ENCODE peak calls at places on chromosomes 3 and 15, in ten cellular contexts. F is HL-60, R is stomach, O is transverse colon, N is GM23338, H is sigmoid colon, E is breast epithelium, A is HCT116, J is prostate gland, S is GM12891. I is an unnamed sample.

GRCh38 chr15:41279535-41280283 is 48.6 kb downstream of the CHP1 start:
- DNase-seq in O (no peak), J (no peak), S (no peak), E (no peak), H (no peak), A (no peak), N (no peak), R (no peak), F (no peak), I (no peak)

GRCh38 chr3:24185738-24186384 is 240.8 kb downstream of the NR1D2 start:
- DNase-seq in S (peak), F (no peak), O (peak), E (no peak), N (peak), J (peak), H (no peak), R (peak), A (peak), I (no peak)

GRCh38 chr3:133933097-133934024 is 37.7 kb upstream of the RAB6B start:
- DNase-seq in H (no peak), J (no peak), E (no peak), R (no peak), N (no peak), S (no peak), A (no peak), O (no peak), F (no peak), I (peak)

GRCh38 chr3:41881233-41881821 is 80.6 kb downstream of the ULK4 start:
- DNase-seq in S (no peak), E (no peak), F (no peak), H (no peak), R (no peak), O (no peak), N (peak), J (peak), A (no peak), I (no peak)

GRCh38 chr15:42544858-42545629 is 3.5 kb downstream of the LRRC57 start:
- DNase-seq in O (no peak), A (no peak), R (no peak), E (no peak), N (no peak), J (no peak), H (no peak), F (no peak), S (no peak), I (no peak)

GRCh38 chr15:59060348-59060747 is 44.6 kb upstream of the CCNB2 start:
- DNase-seq in A (no peak), J (no peak), O (no peak), F (no peak), N (no peak), H (no peak), E (no peak), S (no peak), R (no peak), I (no peak)

GRCh38 chr3:19901918-19902317 is 32.1 kb downstream of the EFHB start:
- DNase-seq in N (no peak), H (no peak), O (no peak), E (no peak), R (peak), J (peak), S (no peak), F (peak), A (no peak), I (no peak)

GRCh38 chr15:54026258-54026657 is 48.0 kb downstream of the UNC13C start:
- DNase-seq in R (no peak), H (no peak), S (no peak), N (no peak), A (no peak), J (no peak), E (no peak), F (no peak), O (no peak), I (no peak)

GRCh38 chr3:161925749-161926360 is 429.2 kb downstream of the OTOL1 start:
- DNase-seq in H (no peak), F (no peak), O (no peak), E (no peak), R (no peak), N (no peak), J (no peak), A (no peak), S (no peak), I (no peak)

GRCh38 chr15:90610220-90610619 is 80.5 kb downstream of the CRTC3 start:
- DNase-seq in A (no peak), R (no peak), S (no peak), E (no peak), N (no peak), H (no peak), F (no peak), J (no peak), O (no peak), I (no peak)

GRCh38 chr3:176513604-176514003 is 683.7 kb downstream of the TBL1XR1 start:
- DNase-seq in O (no peak), F (no peak), A (no peak), N (peak), S (no peak), J (no peak), R (no peak), H (no peak), E (no peak), I (no peak)

GRCh38 chr15:93719941-93720351 is 511.4 kb upstream of the MCTP2 start:
- DNase-seq in E (no peak), N (no peak), A (no peak), H (no peak), S (no peak), J (no peak), O (no peak), R (no peak), F (no peak), I (no peak)

GRCh38 chr3:54792584-54792983 is 135.3 kb downstream of the LRTM1 start:
- DNase-seq in J (no peak), E (no peak), R (no peak), O (no peak), F (no peak), N (no peak), A (no peak), S (no peak), H (no peak), I (no peak)

GRCh38 chr3:89571707-89572106 is 464.3 kb downstream of the EPHA3 start:
- DNase-seq in F (no peak), N (no peak), A (no peak), E (no peak), J (no peak), S (no peak), R (no peak), H (no peak), O (no peak), I (no peak)

GRCh38 chr3:185813691-185814215 is 11.1 kb downstream of the IGF2BP2 start:
- DNase-seq in A (no peak), S (no peak), E (no peak), N (peak), J (no peak), R (no peak), H (no peak), F (no peak), O (no peak), I (no peak)

GRCh38 chr3:30555968-30556367 is 50.4 kb upstream of the TGFBR2 start:
- DNase-seq in N (no peak), F (no peak), A (no peak), J (no peak), H (no peak), O (no peak), R (no peak), S (no peak), E (no peak), I (no peak)

GRCh38 chr15:55334997-55335396 is 16.0 kb downstream of the PIGB start:
- DNase-seq in R (no peak), S (no peak), J (no peak), O (no peak), N (no peak), A (no peak), H (no peak), E (no peak), F (no peak), I (no peak)

GRCh38 chr3:156781310-156782230 is 44.6 kb upstream of the LEKR1 start:
- DNase-seq in A (no peak), H (no peak), F (no peak), E (no peak), J (no peak), N (no peak), O (no peak), R (peak), S (no peak), I (no peak)

GRCh38 chr15:96992817-96993216 is 662.3 kb downstream of the NR2F2 start:
- DNase-seq in O (no peak), H (no peak), E (no peak), R (no peak), J (no peak), S (no peak), F (no peak), A (no peak), N (no peak), I (no peak)
- TF ChIP-seq POLR2AphosphoS5 in O (no peak), H (no peak), E (no peak), R (no peak), J (no peak), S (no peak), F (no peak), A (no peak), N (no peak), I (no peak)

GRCh38 chr3:12831582-12831866 is 9.8 kb downstream of the RPL32 start:
- DNase-seq in E (no peak), O (no peak), A (no peak), J (no peak), F (no peak), H (no peak), R (no peak), S (no peak), N (no peak), I (no peak)

GRCh38 chr3:12829886-12830784 is 11.2 kb downstream of the RPL32 start:
- DNase-seq in E (no peak), R (no peak), O (no peak), H (no peak), J (no peak), A (no peak), F (no peak), S (no peak), N (peak), I (no peak)

GRCh38 chr3:12830785-12831581 is 10.4 kb downstream of the RPL32 start:
- DNase-seq in O (no peak), A (no peak), J (no peak), N (no peak), E (no peak), R (no peak), F (no peak), S (no peak), H (no peak), I (no peak)

GRCh38 chr3:12833226-12834161 is 7.9 kb downstream of the RPL32 start:
- DNase-seq in A (no peak), S (no peak), J (no peak), H (no peak), N (peak), R (no peak), O (no peak), F (no peak), E (no peak), I (no peak)

DNA sequence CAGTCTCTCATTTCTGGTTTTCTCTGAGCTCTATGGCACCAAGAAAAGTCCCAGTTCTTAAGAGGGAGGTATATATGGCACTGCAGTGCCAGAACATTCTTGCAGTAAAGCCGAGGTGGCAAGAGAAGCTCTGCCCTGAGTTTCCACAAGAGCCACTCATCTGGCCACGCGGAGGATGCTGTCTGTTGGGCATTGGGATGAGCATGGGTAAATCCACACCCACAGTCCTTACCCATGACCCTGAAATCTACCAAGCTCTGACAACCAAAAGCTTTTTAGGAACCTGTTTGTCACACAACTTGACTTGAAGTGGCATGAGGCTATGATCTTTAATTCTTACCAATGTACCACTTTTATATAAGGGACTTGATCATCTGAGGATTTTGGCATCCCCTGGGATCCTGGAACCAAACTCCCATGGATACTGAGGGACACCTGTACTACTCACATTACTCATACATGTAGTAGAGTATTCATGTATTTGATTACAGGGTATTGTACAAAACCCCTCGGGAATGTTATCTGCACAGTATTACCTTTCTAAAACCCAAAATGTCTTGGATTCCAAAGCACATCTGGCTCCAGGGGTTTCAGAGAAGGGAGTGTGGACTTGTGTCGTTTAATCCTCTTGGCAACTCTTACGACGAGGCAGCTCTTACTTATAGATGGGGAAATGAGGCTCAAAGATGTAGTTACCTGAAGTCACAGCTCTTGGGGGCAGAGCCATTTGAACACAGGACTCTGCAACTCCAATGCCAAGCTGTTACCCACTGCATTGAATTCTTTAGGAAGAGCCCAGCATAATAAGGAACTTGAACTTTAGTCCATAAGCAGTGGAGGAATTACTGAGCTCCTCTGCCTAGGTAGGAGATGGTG is 8.8 kb downstream of the RPL32 start:
- DNase-seq in R (no peak), N (no peak), F (no peak), O (no peak), J (no peak), S (no peak), E (no peak), H (no peak), A (no peak), I (no peak)
- TF ChIP-seq POLR2AphosphoS5 in R (no peak), N (no peak), F (no peak), O (no peak), J (no peak), S (peak), E (no peak), H (no peak), A (no peak), I (no peak)

GRCh38 chr15:65516997-65517865 is at the start of gene DPP8:
- DNase-seq in N (peak), R (peak), A (peak), F (peak), O (peak), J (peak), E (peak), S (peak), H (peak), I (peak)
- TF ChIP-seq POLR2AphosphoS5 in N (peak), R (peak), A (peak), F (peak), O (peak), J (peak), E (peak), S (peak), H (peak), I (peak)

GRCh38 chr15:85380217-85380859 is at the start of gene AKAP13:
- DNase-seq in E (peak), J (peak), F (peak), H (peak), S (peak), R (peak), N (peak), O (peak), A (peak), I (peak)
- TF ChIP-seq POLR2AphosphoS5 in E (peak), J (peak), F (no peak), H (peak), S (peak), R (peak), N (peak), O (peak), A (peak), I (peak)

GRCh38 chr3:72336114-72336651 is 512.1 kb downstream of the SHQ1 start:
- DNase-seq in R (no peak), S (no peak), N (no peak), A (no peak), O (no peak), F (no peak), H (no peak), E (no peak), J (no peak), I (no peak)

GRCh38 chr3:72337480-72337855 is 510.8 kb downstream of the SHQ1 start:
- DNase-seq in R (no peak), J (no peak), S (no peak), F (no peak), E (no peak), A (no peak), O (no peak), N (no peak), H (no peak), I (no peak)

GRCh38 chr3:72338082-72338941 is 509.9 kb downstream of the SHQ1 start:
- DNase-seq in A (peak), N (no peak), E (no peak), F (no peak), H (no peak), O (no peak), R (no peak), J (no peak), S (no peak), I (no peak)

GRCh38 chr3:72335458-72336050 is 512.7 kb downstream of the SHQ1 start:
- DNase-seq in J (no peak), R (no peak), O (no peak), A (no peak), F (no peak), H (no peak), E (no peak), S (no peak), N (no peak), I (no peak)

GRCh38 chr3:72336821-72337479 is 511.3 kb downstream of the SHQ1 start:
- DNase-seq in J (peak), O (peak), H (peak), S (no peak), F (no peak), E (peak), R (peak), A (no peak), N (peak), I (no peak)
- TF ChIP-seq POLR2AphosphoS5 in J (peak), O (peak), H (peak), S (no peak), F (no peak), E (peak), R (peak), A (no peak), N (no peak), I (peak)

GRCh38 chr3:84963137-84963536 is 4.3 kb downstream of the CADM2 start:
- DNase-seq in O (no peak), J (no peak), R (no peak), H (no peak), N (peak), S (no peak), F (no peak), A (no peak), E (no peak), I (no peak)
- TF ChIP-seq POLR2AphosphoS5 in O (no peak), J (no peak), R (no peak), H (no peak), N (no peak), S (no peak), F (no peak), A (no peak), E (no peak), I (no peak)

DNA sequence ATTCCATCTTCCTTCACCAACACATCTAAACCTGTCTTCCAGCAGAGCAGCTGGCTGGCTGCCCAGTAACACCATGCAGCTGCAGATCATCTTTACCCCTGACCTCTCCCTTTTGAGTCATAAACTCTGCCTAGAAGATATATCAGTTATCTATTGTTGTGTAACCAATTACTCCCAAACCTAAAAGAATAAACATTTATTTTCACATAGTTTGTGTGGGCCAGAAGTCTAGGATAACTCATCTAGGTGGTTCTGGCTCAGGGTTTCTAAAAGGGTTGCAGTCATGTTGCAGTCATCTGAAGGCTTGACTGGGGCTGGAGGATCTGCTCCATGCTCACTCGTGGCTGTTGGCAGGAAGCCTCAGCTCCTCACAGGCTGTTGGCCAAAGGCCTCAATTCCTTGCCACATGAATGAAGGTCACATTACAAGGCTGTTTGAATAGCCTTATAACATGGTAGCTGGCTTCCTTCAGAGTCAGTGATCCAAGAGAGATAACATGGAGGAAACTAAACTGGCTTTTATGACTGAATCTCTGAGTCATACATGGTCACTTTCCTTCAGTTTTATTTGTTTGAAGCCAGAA is 92.8 kb downstream of the GOLIM4 start:
- DNase-seq in F (peak), E (no peak), A (no peak), H (no peak), N (no peak), R (peak), S (no peak), O (peak), J (no peak), I (no peak)
- TF ChIP-seq POLR2AphosphoS5 in F (no peak), E (no peak), A (no peak), H (no peak), N (no peak), R (peak), S (no peak), O (no peak), J (no peak), I (no peak)

GRCh38 chr3:48130321-48130881 is 57.8 kb downstream of the CDC25A start:
- DNase-seq in N (no peak), H (peak), A (no peak), S (no peak), E (peak), J (no peak), F (no peak), R (peak), O (peak), I (no peak)
- TF ChIP-seq POLR2AphosphoS5 in N (no peak), H (no peak), A (no peak), S (no peak), E (no peak), J (no peak), F (no peak), R (no peak), O (no peak), I (peak)

GRCh38 chr3:187044206-187044605 is 95.1 kb downstream of the RPL39L start:
- DNase-seq in R (no peak), H (no peak), A (no peak), O (no peak), N (no peak), F (no peak), S (no peak), E (no peak), J (no peak), I (no peak)

GRCh38 chr3:187042062-187042745 is 97.1 kb downstream of the RPL39L start:
- DNase-seq in J (no peak), S (no peak), H (no peak), F (peak), O (no peak), R (no peak), A (no peak), N (no peak), E (no peak), I (no peak)

GRCh38 chr3:187044871-187045552 is 94.3 kb downstream of the RPL39L start:
- DNase-seq in R (peak), N (no peak), O (peak), S (no peak), H (no peak), J (no peak), F (no peak), A (no peak), E (no peak), I (no peak)

GRCh38 chr3:187041362-187042061 is 97.8 kb downstream of the RPL39L start:
- DNase-seq in H (no peak), A (no peak), R (no peak), S (no peak), E (no peak), J (no peak), O (no peak), N (no peak), F (peak), I (no peak)

GRCh38 chr3:187042874-187043458 is 96.3 kb downstream of the RPL39L start:
- DNase-seq in S (no peak), H (no peak), E (no peak), A (no peak), N (no peak), O (no peak), F (no peak), J (no peak), R (no peak), I (no peak)
- TF ChIP-seq POLR2AphosphoS5 in S (no peak), H (no peak), E (no peak), A (no peak), N (no peak), O (no peak), F (no peak), J (no peak), R (no peak), I (no peak)